ENCODE peak calls at places on chromosomes 7 and 10, in four cellular contexts. X is colonic mucosa, F is ascending aorta, W is stomach. Z is an unnamed sample. For H3K9me3, the result is how much of the 10 kb centered on the place peaks cover.

GRCh38 chr7:90965211-90965610 is 299.0 kb upstream of the FZD1 start:
- DNase-seq in X (no peak), F (no peak), W (no peak), Z (no peak)

GRCh38 chr7:139457153-139457946 is 26.1 kb downstream of the KLRG2 start:
- DNase-seq in X (no peak), F (no peak), W (no peak), Z (no peak)

GRCh38 chr10:69847883-69848282 is 46.2 kb downstream of the COL13A1 start:
- DNase-seq in X (no peak), F (no peak), W (no peak), Z (no peak)

GRCh38 chr10:106740-107139 is 28.5 kb upstream of the ZMYND11 start:
- DNase-seq in X (no peak), F (no peak), W (no peak), Z (no peak)

GRCh38 chr10:118939216-118940007 is 90.1 kb upstream of the NANOS1 start:
- DNase-seq in X (no peak), F (no peak), W (no peak), Z (no peak)

GRCh38 chr7:139901411-139901810 is 72.3 kb downstream of the TBXAS1 start:
- DNase-seq in X (no peak), F (no peak), W (no peak), Z (no peak)

GRCh38 chr7:40839881-40840280 is 705.1 kb downstream of the SUGCT start:
- DNase-seq in X (no peak), F (no peak), W (no peak), Z (no peak)

GRCh38 chr7:32001948-32002347 is 68.3 kb downstream of the PDE1C start:
- DNase-seq in X (no peak), F (no peak), W (no peak), Z (no peak)

GRCh38 chr7:39413866-39414668 is 152.1 kb upstream of the YAE1 start:
- DNase-seq in X (peak), F (peak), W (peak), Z (no peak)

GRCh38 chr7:47792521-47793121 is 155.6 kb downstream of the PKD1L1 start:
- DNase-seq in X (no peak), F (no peak), W (no peak), Z (no peak)

GRCh38 chr7:27176343-27176731 is 2.2 kb upstream of the HOXA10 start:
- DNase-seq in X (no peak), F (peak), W (no peak), Z (no peak)

GRCh38 chr10:63812491-63812890 is 291.3 kb downstream of the REEP3 start:
- DNase-seq in X (no peak), F (no peak), W (no peak), Z (no peak)

GRCh38 chr7:80729586-80730320 is 91.3 kb downstream of the CD36 start:
- DNase-seq in X (no peak), F (no peak), W (no peak), Z (no peak)

GRCh38 chr10:124708246-124708779 is 35.9 kb downstream of the FAM53B start:
- DNase-seq in X (no peak), F (no peak), W (no peak), Z (no peak)

GRCh38 chr10:129605266-129605985 is 138.4 kb downstream of the MGMT start:
- DNase-seq in X (no peak), F (no peak), W (no peak), Z (no peak)

GRCh38 chr10:73344267-73344666 is 14.4 kb downstream of the CFAP70 start:
- DNase-seq in X (no peak), F (no peak), W (no peak), Z (no peak)

GRCh38 chr7:115707236-115707635 is 323.3 kb downstream of the TFEC start:
- DNase-seq in X (peak), F (no peak), W (no peak), Z (no peak)

GRCh38 chr7:41869091-41869490 is 166.2 kb upstream of the INHBA start:
- DNase-seq in X (no peak), F (no peak), W (no peak), Z (no peak)

GRCh38 chr10:74150151-74151056 is at the start of gene AP3M1:
- DNase-seq in X (peak), F (peak), W (peak), Z (peak)

GRCh38 chr10:102582181-102582580 is 62.1 kb upstream of the TRIM8 start:
- DNase-seq in X (no peak), F (no peak), W (no peak), Z (no peak)

GRCh38 chr7:114969096-114969495 is 47.2 kb downstream of the MDFIC start:
- DNase-seq in X (no peak), F (no peak), W (no peak), Z (no peak)

DNA sequence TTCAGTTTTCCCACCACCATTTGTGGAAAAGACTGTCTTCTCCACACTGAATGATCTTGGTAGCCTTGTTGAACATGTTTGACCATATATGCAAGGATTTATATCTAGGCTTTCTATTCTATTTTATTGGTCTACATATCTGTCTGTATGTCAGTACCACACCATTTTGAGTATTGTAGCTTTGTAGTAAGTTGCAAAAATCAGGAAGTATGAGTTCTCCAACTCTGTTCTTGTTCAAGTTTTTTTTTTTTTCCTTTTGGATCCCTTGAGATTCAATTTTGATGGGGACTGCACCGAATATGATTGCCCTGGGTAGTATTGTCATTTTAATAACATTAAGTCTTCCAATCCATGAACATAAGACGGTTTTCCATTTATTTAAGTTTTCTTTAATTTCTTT is 176.8 kb downstream of the DNAJC1 start:
- DNase-seq in X (no peak), F (no peak), W (no peak), Z (no peak)
- H3K9me3 ChIP-seq in X (under half), F (half or more), W (under half), Z (under half)

DNA sequence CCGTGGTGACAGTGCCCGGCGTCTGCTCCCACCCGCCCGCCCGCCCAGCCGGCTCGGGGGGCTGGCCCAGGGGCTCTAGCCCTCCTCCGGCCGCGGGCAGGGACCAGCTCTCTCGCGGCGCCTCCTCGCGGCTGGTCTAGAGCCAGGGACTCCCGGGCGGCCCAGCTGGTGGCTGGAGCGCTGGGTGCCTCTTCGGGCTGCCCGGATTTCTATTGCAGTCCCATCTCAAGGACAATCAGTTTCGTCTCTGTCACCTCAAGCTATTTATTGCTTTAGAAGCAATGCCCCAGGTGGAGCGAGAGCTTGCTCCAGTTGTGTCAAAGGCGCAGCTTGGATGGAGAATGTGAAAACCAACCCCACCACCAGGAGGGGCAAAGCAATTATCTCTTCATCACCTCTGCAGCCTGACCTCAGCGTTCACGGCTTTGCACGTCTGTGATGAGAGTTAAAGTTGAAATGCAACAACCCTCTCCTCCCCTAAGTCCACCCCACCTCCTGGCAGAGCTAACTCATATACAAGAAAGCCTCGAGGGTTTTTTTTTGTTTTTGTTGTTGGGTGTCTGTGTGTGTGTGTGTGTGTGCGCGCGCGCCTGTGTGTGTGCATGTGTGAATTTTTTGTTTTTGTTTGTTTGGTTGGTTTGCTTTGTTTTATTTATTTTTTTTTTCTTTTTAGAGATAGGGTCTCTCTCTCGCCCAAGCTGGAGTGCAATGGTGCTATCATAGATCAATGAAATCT is at the start of gene ITGA8:
- DNase-seq in X (peak), F (peak), W (no peak), Z (no peak)
- TF ChIP-seq CTCF in X (no peak), F (peak), W (no peak), Z (peak)

DNA sequence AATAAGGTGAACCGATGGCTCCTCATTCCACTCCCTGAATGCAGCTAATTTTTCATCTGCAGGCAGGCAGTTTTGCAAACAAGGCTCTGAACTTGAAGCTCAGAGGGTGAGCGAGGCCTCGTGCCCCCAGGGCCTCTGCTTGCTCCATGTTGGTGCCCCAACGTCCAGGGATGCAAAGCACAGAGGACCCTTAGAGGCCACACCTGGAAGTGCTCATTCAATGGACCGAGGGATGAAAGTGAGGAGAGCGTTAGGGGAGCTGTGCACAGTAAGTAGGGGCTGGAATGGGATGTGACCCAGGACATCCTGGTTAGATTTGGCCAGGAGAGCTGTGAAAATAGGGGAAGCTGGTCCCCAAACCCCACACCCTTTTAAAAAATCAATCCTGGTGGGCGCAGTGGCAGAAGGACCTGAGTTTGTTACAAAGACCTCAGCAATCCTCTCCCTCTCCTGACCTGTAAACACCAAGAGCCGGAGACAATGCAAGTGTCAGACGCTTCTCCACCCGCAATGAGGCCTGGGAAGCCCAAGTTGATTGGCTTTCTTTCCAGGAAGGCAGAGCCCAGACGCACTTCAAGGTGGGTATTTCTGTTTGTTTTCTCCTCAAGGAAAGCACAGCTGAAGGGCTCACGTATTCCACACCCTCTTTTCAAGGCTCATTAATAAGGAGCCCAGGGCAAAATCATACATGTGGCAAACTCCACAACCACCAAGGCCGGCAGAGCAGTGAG is 14.0 kb upstream of the CXCL12 start:
- DNase-seq in X (no peak), F (peak), W (no peak), Z (no peak)
- H3K4me3 ChIP-seq in X (no peak), F (no peak), W (no peak), Z (no peak)

DNA sequence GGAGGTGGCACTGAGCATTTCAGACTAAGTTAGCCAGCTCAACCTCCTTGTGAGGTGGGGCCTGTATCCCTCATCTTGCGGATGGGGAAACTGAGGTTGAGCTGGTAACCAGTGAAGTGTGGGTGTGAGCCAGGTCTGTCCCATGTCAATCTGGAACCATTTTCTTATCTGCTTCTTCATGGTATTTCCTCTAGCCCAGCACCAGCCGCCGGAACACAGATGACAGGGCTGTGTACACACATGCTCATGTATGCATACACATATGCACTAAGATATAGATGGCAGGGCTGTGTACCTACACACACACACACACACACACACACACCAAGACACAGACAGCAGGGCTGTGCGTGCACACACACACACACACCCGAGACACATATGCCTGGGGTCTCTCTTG is 18.5 kb downstream of the RAMP3 start:
- DNase-seq in X (no peak), F (peak), W (no peak), Z (no peak)
- H3K9me3 ChIP-seq in X (under half), F (under half), W (under half), Z (under half)